ENCODE peak calls at places on chromosomes 11 and 22, in five cellular contexts. F is mucosa of descending colon, O is astrocyte of the spinal cord, G is fibroblast of lung, S is tibial nerve. E is an unnamed sample.

GRCh38 chr11:12086271-12087074 is 23.9 kb upstream of the MICAL2 start:
- DNase-seq in G (peak; percentile 95), O (peak; percentile 96), F (peak; percentile 41), S (no peak), E (peak; percentile 98)

GRCh38 chr11:130139401-130139800 is 20.2 kb upstream of the ST14 start:
- DNase-seq in O (no peak), F (no peak), S (no peak), G (no peak), E (no peak)

GRCh38 chr11:119619665-119620064 is 109.3 kb downstream of the NECTIN1 start:
- DNase-seq in F (no peak), O (no peak), S (no peak), G (no peak), E (no peak)

GRCh38 chr11:61627831-61628753 is 47.2 kb upstream of the SYT7 start:
- DNase-seq in S (no peak), O (peak; percentile 52), F (peak; percentile 77), G (peak; percentile 81), E (peak; percentile 60)

GRCh38 chr22:42548597-42549328 is 5.0 kb upstream of the SERHL2 start:
- DNase-seq in F (no peak), S (no peak), G (no peak), O (no peak), E (no peak)

GRCh38 chr11:120272303-120272702 is 32.4 kb downstream of the POU2F3 start:
- DNase-seq in O (peak; percentile 9), G (peak; percentile 6), F (no peak), S (no peak), E (peak; percentile 45)

GRCh38 chr11:131370901-131371790 is 731 bp downstream of the NTM start:
- DNase-seq in G (no peak), O (no peak), S (no peak), F (no peak), E (no peak)

GRCh38 chr11:117669062-117669461 is 128.0 kb downstream of the DSCAML1 start:
- DNase-seq in S (no peak), O (no peak), G (no peak), F (no peak), E (no peak)

GRCh38 chr22:49464024-49464423 is 363.6 kb downstream of the BRD1 start:
- DNase-seq in G (no peak), F (no peak), S (no peak), O (no peak), E (no peak)

GRCh38 chr22:37906364-37907008 is 389 bp downstream of the MICALL1 start:
- DNase-seq in G (no peak), O (no peak), S (no peak), F (peak; percentile 49), E (no peak)

GRCh38 chr11:70333206-70333605 is 62.7 kb downstream of the PPFIA1 start:
- DNase-seq in S (no peak), G (peak; percentile 92), F (no peak), O (no peak), E (no peak)

GRCh38 chr11:3738241-3738640 is 59.1 kb downstream of the NUP98 start:
- DNase-seq in S (no peak), G (peak; percentile 47), O (no peak), F (no peak), E (peak; percentile 90)

GRCh38 chr11:117551761-117552343 is 224.2 kb downstream of the CEP164 start:
- DNase-seq in F (no peak), S (no peak), G (no peak), O (no peak), E (no peak)

GRCh38 chr11:36333897-36334296 is 37.8 kb downstream of the PRR5L start:
- DNase-seq in S (no peak), F (no peak), O (peak; percentile 38), G (peak; percentile 65), E (peak; percentile 66)

GRCh38 chr11:58579192-58580129 is 598 bp downstream of the ZFP91 start:
- DNase-seq in S (peak; percentile 86), O (peak; percentile 90), G (peak; percentile 92), F (peak; percentile 96), E (peak; percentile 90)

GRCh38 chr11:129312741-129313587 is 62.7 kb upstream of the BARX2 start:
- DNase-seq in S (no peak), G (peak; percentile 45), O (no peak), F (no peak), E (no peak)

GRCh38 chr11:68143310-68143689 is 22.1 kb upstream of the CHKA start:
- DNase-seq in G (no peak), F (peak; percentile 18), S (no peak), O (no peak), E (no peak)

GRCh38 chr22:39999144-39999757 is 4.5 kb downstream of the FAM83F start:
- DNase-seq in S (no peak), G (peak; percentile 66), O (peak; percentile 66), F (peak; percentile 76), E (peak; percentile 24)

DNA sequence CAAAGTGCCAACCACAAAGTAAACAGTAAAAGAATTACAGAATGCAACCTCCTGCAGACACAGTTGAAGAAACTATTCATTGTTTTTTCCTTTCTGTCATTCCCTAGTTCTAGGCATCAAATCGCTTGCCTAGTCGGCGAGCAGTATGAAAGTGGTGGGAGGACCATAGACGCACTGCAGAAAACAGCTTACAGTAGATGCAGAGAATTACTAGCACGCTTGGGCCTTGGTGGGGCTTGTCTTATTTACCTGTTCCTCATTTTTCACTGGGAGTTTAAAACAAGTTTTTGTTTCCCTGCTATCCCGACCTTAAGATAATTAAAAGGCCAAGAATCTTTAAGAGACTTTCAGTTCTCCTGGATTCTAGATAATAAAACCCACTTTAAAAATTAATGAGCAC is 742 bp upstream of the ARL14EP start:
- DNase-seq in S (no peak), O (no peak), F (no peak), G (no peak), E (no peak)
- H3K4me3 ChIP-seq in S (peak overlapping the region; percentile 62), O (no peak overlapping the region), F (no peak overlapping the region), G (peak overlapping the region; percentile 68), E (peak overlapping the region; percentile 86)

GRCh38 chr22:27257987-27258386 is 543.6 kb downstream of the MN1 start:
- DNase-seq in G (no peak), F (no peak), S (no peak), O (no peak), E (no peak)
- TF ChIP-seq CTCF in G (no peak), F (no peak), S (no peak), O (no peak), E (peak; percentile 20)

DNA sequence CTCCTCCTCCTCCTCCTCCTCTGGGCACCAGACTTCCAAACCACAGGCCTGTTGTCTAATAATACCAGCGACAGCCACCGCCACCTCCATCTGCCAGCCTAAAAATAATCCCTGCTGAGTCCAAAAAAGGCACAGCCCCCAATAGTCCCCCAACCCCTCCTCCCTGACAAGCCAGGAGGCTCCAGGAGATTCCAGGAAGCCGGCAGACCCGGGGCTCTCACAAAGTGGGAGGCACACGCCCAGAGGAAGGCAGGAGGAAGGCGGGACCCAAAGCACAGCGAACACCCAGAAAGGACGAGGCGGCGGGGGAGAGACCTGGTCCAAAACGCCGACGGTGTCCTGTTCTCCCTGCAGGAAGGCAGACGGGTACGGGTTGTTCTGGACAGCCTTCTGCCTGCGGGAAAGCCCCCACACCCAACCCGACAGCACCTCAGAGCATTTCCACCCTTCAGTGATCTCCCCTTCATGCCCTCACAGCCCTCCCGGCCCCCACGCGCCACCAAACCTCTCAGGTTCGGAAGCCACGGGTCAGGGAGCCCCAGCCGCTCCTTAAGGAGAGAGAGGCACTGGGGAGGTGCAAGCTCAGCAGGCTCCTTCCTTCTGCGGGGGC is 5.8 kb downstream of the IGSF9B start:
- DNase-seq in O (no peak), S (no peak), F (no peak), G (no peak), E (no peak)
- H3K4me3 ChIP-seq in O (no peak overlapping the region), S (no peak overlapping the region), F (no peak overlapping the region), G (no peak overlapping the region), E (no peak overlapping the region)

GRCh38 chr22:19643448-19644313 is 70.6 kb upstream of the SEPTIN5 start:
- DNase-seq in O (no peak), S (no peak), G (peak; percentile 21), F (no peak), E (no peak)

GRCh38 chr22:19640306-19640705 is 74.0 kb upstream of the SEPTIN5 start:
- DNase-seq in O (no peak), S (no peak), G (no peak), F (no peak), E (no peak)

GRCh38 chr22:19641983-19642451 is 72.3 kb upstream of the SEPTIN5 start:
- DNase-seq in F (no peak), S (no peak), O (no peak), G (no peak), E (no peak)

GRCh38 chr22:19639610-19640135 is 74.6 kb upstream of the SEPTIN5 start:
- DNase-seq in O (no peak), S (no peak), G (no peak), F (no peak), E (no peak)

GRCh38 chr22:19641254-19641982 is 72.9 kb upstream of the SEPTIN5 start:
- DNase-seq in O (no peak), S (no peak), G (no peak), F (peak; percentile 20), E (no peak)
- TF ChIP-seq CTCF in O (peak; percentile 55), S (no peak), G (peak; percentile 28), F (no peak), E (peak; percentile 43)

DNA sequence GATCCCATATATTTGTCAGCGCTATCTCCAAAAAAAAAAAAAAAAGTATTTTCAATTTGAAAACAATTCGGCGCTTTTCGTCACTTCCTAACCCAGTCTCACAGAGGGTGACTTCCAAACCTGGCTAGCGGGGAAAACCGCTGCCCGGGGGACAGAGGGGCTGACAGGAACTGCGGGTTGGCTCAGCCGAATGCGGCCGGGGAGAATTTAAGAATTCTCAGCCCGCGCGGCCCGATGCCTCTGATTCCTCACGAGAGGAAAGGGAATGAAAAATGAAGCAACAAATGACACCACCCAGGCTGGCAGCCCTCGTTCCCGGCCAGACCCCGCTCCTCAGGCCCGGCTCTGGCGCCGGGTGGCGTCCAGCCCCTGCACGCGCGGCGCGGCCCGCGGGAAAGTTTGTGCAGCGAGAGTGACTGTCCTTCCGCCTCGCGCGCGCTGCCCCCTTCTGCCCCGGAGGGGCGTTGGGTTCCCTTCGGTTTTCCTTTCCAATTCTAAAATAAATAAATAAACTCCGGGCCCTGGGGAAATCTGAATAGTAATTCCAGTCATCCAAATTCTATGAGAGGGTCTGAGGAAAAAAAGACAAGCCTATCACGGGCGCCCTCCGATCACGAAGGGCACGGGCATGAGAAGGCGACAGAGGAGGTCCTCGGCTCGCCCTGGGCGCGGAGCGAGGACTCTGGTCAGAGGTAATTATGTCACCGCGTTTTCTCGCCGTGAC is 4.8 kb upstream of the PAX6 start:
- DNase-seq in O (no peak), G (no peak), S (no peak), F (no peak), E (no peak)
- H3K4me3 ChIP-seq in O (peak overlapping the region; percentile 35), G (no peak overlapping the region), S (peak overlapping the region; percentile 7), F (no peak overlapping the region), E (peak overlapping the region; percentile 39)

DNA sequence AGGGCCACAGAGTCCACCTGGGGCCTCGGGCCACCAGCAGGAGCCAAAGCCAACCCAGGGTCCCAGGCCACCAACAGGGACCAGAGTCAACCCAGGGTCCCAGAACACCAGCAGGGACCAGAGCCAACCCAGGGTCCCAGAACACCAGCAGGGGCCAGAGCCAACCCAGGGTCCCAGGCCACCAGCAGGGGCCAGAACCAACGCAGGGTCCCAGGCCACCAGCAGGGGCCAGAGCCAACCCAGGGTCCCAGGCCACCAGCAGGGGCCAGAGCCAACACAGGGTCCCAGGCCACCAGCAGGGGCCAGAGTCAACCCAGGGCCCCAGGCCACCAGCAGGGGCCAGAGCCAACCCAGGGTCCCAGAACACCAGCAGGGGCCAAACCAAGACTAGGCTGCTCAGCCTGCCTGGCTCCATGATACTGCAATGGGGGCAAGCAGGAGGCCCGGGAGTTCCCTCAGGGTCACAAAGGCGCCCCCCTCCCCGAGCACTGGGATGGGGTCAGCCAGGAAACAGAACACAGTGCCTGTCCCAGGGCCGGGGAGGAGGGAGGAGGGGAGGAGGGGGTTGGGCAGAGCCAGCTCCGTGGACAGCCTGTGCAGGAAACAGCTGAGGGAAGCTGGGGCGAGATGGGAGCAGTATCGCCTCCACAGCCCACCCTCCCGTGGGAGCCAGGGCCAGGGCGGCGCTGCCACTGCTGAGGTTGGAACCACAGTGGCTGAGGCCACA is 62.0 kb upstream of the PRR5 start:
- DNase-seq in O (no peak), F (no peak), S (no peak), G (no peak), E (no peak)
- TF ChIP-seq CTCF in O (no peak), F (no peak), S (no peak), G (no peak), E (no peak)

E was measured in AG10803.